ENCODE peak calls at places on chromosomes 12 and 14, in nine cellular contexts. Z is right lobe of liver, P is cardiac muscle cell, D is IMR-90, T is heart left ventricle, H is H1, X is AG04450, C is stomach, R is OCI-LY7. V is an unnamed sample.

GRCh38 chr12:24562761-24563392 is 386.0 kb downstream of the BCAT1 start:
- DNase-seq in Z (peak), P (peak), H (no peak), T (peak), X (no peak), C (no peak), R (no peak), D (peak), V (peak)

GRCh38 chr12:101902641-101903040 is 25.3 kb downstream of the DRAM1 start:
- DNase-seq in X (no peak), T (no peak), P (no peak), D (no peak), H (no peak), Z (no peak), C (no peak), R (no peak), V (no peak)

GRCh38 chr12:94597268-94597667 is 53.1 kb downstream of the TMCC3 start:
- DNase-seq in H (no peak), Z (no peak), X (no peak), T (no peak), D (no peak), C (no peak), R (no peak), P (no peak), V (no peak)

GRCh38 chr12:105820407-105821140 is 318.2 kb downstream of the NUAK1 start:
- DNase-seq in P (peak), R (no peak), C (no peak), X (no peak), D (peak), Z (peak), H (peak), T (peak), V (peak)

GRCh38 chr12:66032739-66033138 is 97.8 kb downstream of the LLPH start:
- DNase-seq in R (no peak), H (no peak), X (no peak), P (no peak), Z (no peak), T (no peak), D (no peak), C (no peak), V (no peak)

GRCh38 chr14:32190713-32191112 is 11.1 kb upstream of the RNU6-7 start:
- DNase-seq in T (no peak), Z (no peak), X (no peak), R (no peak), C (no peak), P (peak), D (no peak), H (no peak), V (no peak)

GRCh38 chr12:76855266-76855665 is 23.6 kb downstream of the CSRP2 start:
- DNase-seq in D (no peak), P (no peak), T (no peak), Z (no peak), C (no peak), H (no peak), X (no peak), R (no peak), V (no peak)

GRCh38 chr12:104602426-104602825 is 145.7 kb downstream of the CHST11 start:
- DNase-seq in T (no peak), X (no peak), C (no peak), H (no peak), Z (no peak), D (no peak), R (peak), P (no peak), V (no peak)

GRCh38 chr12:96195845-96196451 is 1.8 kb downstream of the ELK3 start:
- DNase-seq in D (peak), P (peak), Z (peak), T (no peak), X (no peak), C (no peak), R (no peak), H (no peak), V (peak)

GRCh38 chr14:96197163-96197852 is 7.3 kb upstream of the BDKRB2 start:
- DNase-seq in C (no peak), X (no peak), R (no peak), T (no peak), D (no peak), P (no peak), H (no peak), Z (no peak), V (no peak)

GRCh38 chr14:101876539-101876938 is 87.8 kb upstream of the DYNC1H1 start:
- DNase-seq in H (no peak), D (peak), P (peak), X (no peak), C (peak), Z (no peak), R (peak), T (peak), V (no peak)

GRCh38 chr14:77043177-77043983 is 14.9 kb upstream of the IRF2BPL start:
- DNase-seq in D (peak), C (no peak), Z (peak), R (no peak), X (no peak), P (peak), T (peak), H (no peak), V (peak)

GRCh38 chr12:98861232-98861631 is 216.1 kb downstream of the APAF1 start:
- DNase-seq in T (no peak), R (no peak), H (no peak), P (no peak), X (no peak), Z (no peak), D (no peak), C (no peak), V (no peak)

GRCh38 chr12:98852181-98852580 is 207.1 kb downstream of the APAF1 start:
- DNase-seq in P (no peak), C (no peak), H (no peak), R (no peak), Z (no peak), T (no peak), X (no peak), D (no peak), V (no peak)

DNA sequence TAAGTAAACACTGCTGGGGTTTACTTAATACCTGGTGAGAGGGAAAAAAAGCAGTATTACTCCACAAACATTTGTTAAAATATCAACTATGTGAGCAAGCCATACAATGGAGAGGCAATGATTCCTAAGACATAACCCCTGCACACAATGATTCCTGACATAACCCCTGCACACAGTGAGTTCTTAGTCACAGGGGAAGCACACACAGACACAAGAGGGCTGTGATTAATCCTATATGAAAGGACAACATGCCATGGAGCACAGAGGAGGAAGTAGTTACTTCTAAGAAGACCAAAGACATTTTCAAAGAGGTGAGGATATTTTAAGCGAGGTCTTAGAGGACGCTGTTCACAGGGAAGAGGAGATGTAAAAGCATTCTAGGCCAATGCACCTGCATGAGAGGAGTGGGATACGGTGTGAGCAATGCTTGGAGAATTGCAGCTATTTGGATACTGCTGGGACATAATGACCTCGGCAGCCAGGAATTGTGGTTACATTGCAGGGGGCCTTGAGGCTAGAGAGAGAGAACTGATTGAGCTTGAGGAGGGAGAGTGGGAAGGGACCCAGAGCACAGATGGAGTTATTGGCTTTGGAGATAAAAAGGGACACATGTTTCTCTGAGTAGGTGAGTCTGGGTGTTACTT is 211.9 kb downstream of the APAF1 start:
- DNase-seq in X (no peak), P (no peak), R (no peak), T (no peak), D (no peak), H (peak), Z (no peak), C (no peak), V (peak)
- H3K4me3 ChIP-seq in X (no peak), P (no peak), R (no peak), T (no peak), D (no peak), H (no peak), Z (no peak), C (no peak), V (no peak)

DNA sequence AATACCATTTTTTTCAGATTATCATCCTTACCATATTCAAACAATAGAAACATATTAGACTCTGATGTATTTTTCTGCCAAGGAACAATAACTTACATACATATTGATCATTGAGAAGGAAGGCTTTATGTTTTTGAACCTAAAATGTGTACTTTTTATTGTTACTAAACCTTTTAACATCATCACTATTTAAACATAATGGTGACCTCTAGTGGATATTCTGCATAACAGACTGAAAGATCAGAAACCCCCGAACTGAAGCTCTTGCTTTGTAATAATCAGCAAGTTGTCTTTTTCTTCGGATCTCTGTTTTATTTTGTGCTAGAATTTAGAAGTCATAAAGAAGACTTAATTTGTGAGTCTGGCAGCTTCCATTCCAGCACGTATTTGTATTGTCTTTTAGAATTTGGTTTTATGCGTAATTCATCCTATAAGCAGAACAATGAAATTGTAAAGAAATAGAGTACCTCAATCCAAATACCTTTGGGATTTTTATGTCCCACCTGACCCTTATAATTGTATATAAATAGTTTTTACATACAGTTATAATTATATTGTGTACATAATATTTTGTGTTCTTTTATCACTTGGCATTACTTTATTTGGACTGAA is 125.9 kb upstream of the ATF1 start:
- DNase-seq in P (peak), D (peak), Z (no peak), R (peak), X (no peak), H (no peak), C (no peak), T (no peak), V (peak)
- TF ChIP-seq CTCF in P (peak), D (peak), Z (peak), R (peak), X (peak), H (no peak), C (no peak), T (peak), V (peak)

GRCh38 chr12:69556383-69556782 is 28.9 kb upstream of the CCT2 start:
- DNase-seq in T (no peak), C (no peak), X (no peak), D (no peak), R (no peak), P (no peak), Z (peak), H (no peak), V (no peak)
- H3K27ac ChIP-seq in T (no peak), C (no peak), X (peak), D (peak), R (no peak), P (no peak), Z (no peak), H (no peak), V (no peak)

GRCh38 chr12:108712164-108712924 is 19.0 kb downstream of the CORO1C start:
- DNase-seq in T (no peak), D (no peak), H (no peak), X (no peak), C (no peak), R (peak), Z (no peak), P (no peak), V (no peak)

GRCh38 chr12:108713471-108713870 is 17.8 kb downstream of the CORO1C start:
- DNase-seq in R (no peak), Z (no peak), T (no peak), D (no peak), P (no peak), H (no peak), C (no peak), X (no peak), V (no peak)

GRCh38 chr12:108717243-108717642 is 14.1 kb downstream of the CORO1C start:
- DNase-seq in R (no peak), Z (no peak), H (no peak), C (no peak), T (no peak), X (no peak), P (no peak), D (no peak), V (no peak)

GRCh38 chr12:108712925-108713203 is 18.5 kb downstream of the CORO1C start:
- DNase-seq in T (no peak), C (no peak), R (no peak), P (no peak), Z (no peak), X (no peak), H (no peak), D (no peak), V (no peak)

DNA sequence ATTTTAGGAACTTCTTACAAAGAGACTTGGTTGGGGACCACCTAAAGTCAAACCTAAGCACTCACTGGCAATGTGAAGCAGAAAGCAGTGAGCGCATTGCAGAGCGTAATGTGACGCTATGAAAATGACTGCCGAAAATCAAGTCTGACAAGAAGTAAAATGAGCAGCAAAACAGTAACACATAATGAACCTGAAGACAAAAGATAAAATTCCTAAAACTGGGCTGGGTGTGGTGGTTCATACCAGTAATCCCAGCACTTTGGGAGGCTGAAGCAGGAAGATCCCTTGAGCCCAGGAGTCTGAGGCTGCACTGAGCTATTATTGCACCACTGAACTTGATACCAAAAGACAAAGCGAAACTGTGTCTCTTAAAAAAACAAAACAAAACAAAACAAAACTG is 16.5 kb downstream of the CORO1C start:
- DNase-seq in R (no peak), T (no peak), X (no peak), D (no peak), Z (no peak), C (no peak), H (no peak), P (no peak), V (no peak)
- H3K4me3 ChIP-seq in R (no peak), T (no peak), X (no peak), D (no peak), Z (no peak), C (no peak), H (no peak), P (no peak), V (no peak)

GRCh38 chr14:56299306-56299984 is 181.2 kb downstream of the PELI2 start:
- DNase-seq in H (no peak), D (peak), X (no peak), P (no peak), C (no peak), T (no peak), R (no peak), Z (no peak), V (no peak)
- TF ChIP-seq CTCF in H (no peak), D (peak), X (peak), P (no peak), C (no peak), T (no peak), R (no peak), Z (no peak), V (no peak)

GRCh38 chr12:69247253-69248018 is 8.1 kb downstream of the CPSF6 start:
- DNase-seq in Z (no peak), D (no peak), C (no peak), R (no peak), H (no peak), X (no peak), T (no peak), P (peak), V (no peak)
- H3K27ac ChIP-seq in Z (no peak), D (no peak), C (peak), R (no peak), H (no peak), X (no peak), T (no peak), P (peak), V (no peak)

GRCh38 chr12:123384994-123385376 is 1.1 kb downstream of the KMT5A start:
- DNase-seq in D (peak), R (no peak), P (peak), C (no peak), H (no peak), X (no peak), T (no peak), Z (no peak), V (peak)
- H3K4me3 ChIP-seq in D (peak), R (peak), P (peak), C (peak), H (peak), X (peak), T (no peak), Z (peak), V (peak)

V was measured in brain microvascular endothelial cell.